ENCODE peak calls at places on chromosomes 16 and 17, in four cellular contexts. Y, O, B and J are unnamed samples.

GRCh38 chr16:23786964-23787571 is 32.2 kb downstream of the CHP2 start:
- DNase-seq in Y (no peak), O (no peak), B (no peak), J (no peak)

GRCh38 chr16:52318259-52319008 is 228.5 kb downstream of the TOX3 start:
- DNase-seq in Y (no peak), O (no peak), B (no peak), J (no peak)

GRCh38 chr17:81859906-81860755 is at the start of gene P4HB:
- DNase-seq in Y (no peak), O (peak), B (no peak), J (no peak)

GRCh38 chr16:86635181-86635580 is 56.8 kb downstream of the FOXL1 start:
- DNase-seq in Y (no peak), O (no peak), B (peak), J (no peak)

GRCh38 chr16:67156146-67156844 is 3.4 kb downstream of the TRADD start:
- DNase-seq in Y (no peak), O (no peak), B (no peak), J (no peak)

GRCh38 chr16:12314786-12315185 is 338.3 kb downstream of the SNX29 start:
- DNase-seq in Y (no peak), O (no peak), B (no peak), J (no peak)

GRCh38 chr17:72053069-72053846 is 67.6 kb upstream of the SOX9 start:
- DNase-seq in Y (no peak), O (no peak), B (no peak), J (no peak)

GRCh38 chr17:6569391-6570302 is 13.3 kb upstream of the PITPNM3 start:
- DNase-seq in Y (no peak), O (no peak), B (no peak), J (no peak)

GRCh38 chr16:23504453-23505179 is 5.7 kb downstream of the GGA2 start:
- DNase-seq in Y (peak), O (peak), B (peak), J (peak)

GRCh38 chr17:6104956-6105355 is 34.8 kb downstream of the WSCD1 start:
- DNase-seq in Y (no peak), O (no peak), B (no peak), J (no peak)

GRCh38 chr16:76946879-76947278 is 244.1 kb upstream of the MON1B start:
- DNase-seq in Y (no peak), O (no peak), B (peak), J (peak)

GRCh38 chr17:44608732-44609435 is 47.4 kb upstream of the MEIOC start:
- DNase-seq in Y (no peak), O (no peak), B (no peak), J (no peak)

GRCh38 chr17:39164675-39165143 is 1.3 kb downstream of the ARL5C start:
- DNase-seq in Y (peak), O (peak), B (peak), J (peak)

GRCh38 chr16:66511615-66512500 is 38.1 kb downstream of the TK2 start:
- DNase-seq in Y (no peak), O (no peak), B (peak), J (peak)

GRCh38 chr16:4648917-4649316 is 24.3 kb downstream of the MGRN1 start:
- DNase-seq in Y (no peak), O (no peak), B (no peak), J (no peak)

GRCh38 chr17:61307905-61308886 is 91.4 kb upstream of the TBX2 start:
- DNase-seq in Y (no peak), O (no peak), B (peak), J (peak)

GRCh38 chr17:43936434-43936833 is 5.8 kb downstream of the PPY start:
- DNase-seq in Y (no peak), O (no peak), B (no peak), J (no peak)

GRCh38 chr17:67520916-67521772 is 144.1 kb downstream of the PITPNC1 start:
- DNase-seq in Y (no peak), O (no peak), B (no peak), J (no peak)

GRCh38 chr17:62822080-62822904 is 14.2 kb upstream of the MARCHF10 start:
- DNase-seq in Y (no peak), O (no peak), B (no peak), J (no peak)

GRCh38 chr16:15487336-15488284 is 53.2 kb downstream of the BMERB1 start:
- DNase-seq in Y (no peak), O (no peak), B (no peak), J (no peak)

GRCh38 chr17:29557085-29557697 is 9.6 kb downstream of the ABHD15 start:
- DNase-seq in Y (no peak), O (no peak), B (no peak), J (no peak)